ENCODE peak calls at places on chromosomes 1 and 21, in nine cellular contexts. F is uterus; K is pancreas; V is heart right ventricle; I is right cardiac atrium; O is fibroblast of lung; Q is IMR-90; J is CD8-positive, alpha-beta memory T cell; G is Panc1. L is an unnamed sample.

GRCh38 chr1:201553496-201554166 is 14.7 kb downstream of the NAV1 start:
- DNase-seq in F (no peak), K (no peak), V (no peak), I (no peak), O (peak; percentile 69), Q (peak; percentile 81), J (no peak), G (no peak), L (no peak)

GRCh38 chr21:31151682-31152081 is 113.4 kb upstream of the KRTAP19-8 start:
- DNase-seq in F (no peak), K (no peak), V (no peak), I (no peak), O (no peak), Q (no peak), J (no peak), G (no peak), L (no peak)

GRCh38 chr1:205495237-205495823 is 9.1 kb upstream of the CDK18 start:
- DNase-seq in F (no peak), K (no peak), V (peak; percentile 74), I (peak; percentile 80), O (no peak), Q (no peak), J (no peak), G (no peak), L (no peak)

GRCh38 chr1:153928245-153928644 is 5.5 kb upstream of the GATAD2B start:
- DNase-seq in F (no peak), K (no peak), V (no peak), I (no peak), O (no peak), Q (no peak), J (no peak), G (no peak), L (no peak)

GRCh38 chr1:115313173-115313572 is 24.9 kb downstream of the NGF start:
- DNase-seq in F (no peak), K (no peak), V (no peak), I (no peak), O (no peak), Q (no peak), J (no peak), G (no peak), L (no peak)

GRCh38 chr1:169024800-169025253 is 81.7 kb upstream of the ATP1B1 start:
- DNase-seq in F (no peak), K (no peak), V (no peak), I (no peak), O (no peak), Q (no peak), J (no peak), G (no peak), L (no peak)

GRCh38 chr1:180234369-180235076 is 4.5 kb downstream of the LHX4 start:
- DNase-seq in F (no peak), K (no peak), V (no peak), I (no peak), O (no peak), Q (no peak), J (no peak), G (no peak), L (peak; percentile 45)

GRCh38 chr1:14599173-14599754 is 779 bp downstream of the KAZN start:
- DNase-seq in F (no peak), K (no peak), V (no peak), I (no peak), O (no peak), Q (no peak), J (no peak), G (no peak), L (no peak)

GRCh38 chr1:157140068-157140588 is 1.9 kb upstream of the ETV3 start:
- DNase-seq in F (no peak), K (no peak), V (no peak), I (no peak), O (no peak), Q (no peak), J (no peak), G (no peak), L (no peak)

GRCh38 chr1:119868176-119868575 is 28.1 kb downstream of the ADAM30 start:
- DNase-seq in F (no peak), K (no peak), V (no peak), I (no peak), O (no peak), Q (no peak), J (no peak), G (no peak), L (no peak)

GRCh38 chr1:7464736-7465135 is 306.4 kb upstream of the VAMP3 start:
- DNase-seq in F (no peak), K (no peak), V (no peak), I (peak; percentile 2), O (no peak), Q (no peak), J (no peak), G (no peak), L (no peak)

GRCh38 chr1:186682721-186683120 is 2.5 kb upstream of the PTGS2 start:
- DNase-seq in F (no peak), K (no peak), V (no peak), I (no peak), O (peak; percentile 21), Q (peak; percentile 54), J (no peak), G (no peak), L (no peak)

GRCh38 chr1:181062800-181063428 is 25.6 kb upstream of the IER5 start:
- DNase-seq in F (no peak), K (no peak), V (no peak), I (no peak), O (no peak), Q (peak; percentile 66), J (no peak), G (no peak), L (no peak)

GRCh38 chr1:147580609-147581008 is 39.3 kb downstream of the BCL9 start:
- DNase-seq in F (no peak), K (no peak), V (no peak), I (no peak), O (no peak), Q (no peak), J (no peak), G (no peak), L (no peak)

GRCh38 chr1:147577033-147577773 is 35.9 kb downstream of the BCL9 start:
- DNase-seq in F (no peak), K (no peak), V (no peak), I (no peak), O (no peak), Q (no peak), J (no peak), G (no peak), L (no peak)

GRCh38 chr1:147580200-147580557 is 38.9 kb downstream of the BCL9 start:
- DNase-seq in F (no peak), K (no peak), V (no peak), I (no peak), O (peak; percentile 64), Q (peak; percentile 68), J (no peak), G (no peak), L (no peak)

GRCh38 chr1:147579532-147580199 is 38.4 kb downstream of the BCL9 start:
- DNase-seq in F (no peak), K (peak; percentile 26), V (no peak), I (no peak), O (peak; percentile 38), Q (peak; percentile 80), J (no peak), G (no peak), L (peak; percentile 49)

GRCh38 chr1:147581459-147581858 is 40.2 kb downstream of the BCL9 start:
- DNase-seq in F (no peak), K (no peak), V (no peak), I (no peak), O (no peak), Q (no peak), J (no peak), G (no peak), L (no peak)
- H3K27ac ChIP-seq in F (peak overlapping the region; percentile 33), K (no peak overlapping the region), V (no peak overlapping the region), I (no peak overlapping the region), O (no peak overlapping the region), Q (no peak overlapping the region), J (no peak overlapping the region), G (no peak overlapping the region), L (no peak overlapping the region)

DNA sequence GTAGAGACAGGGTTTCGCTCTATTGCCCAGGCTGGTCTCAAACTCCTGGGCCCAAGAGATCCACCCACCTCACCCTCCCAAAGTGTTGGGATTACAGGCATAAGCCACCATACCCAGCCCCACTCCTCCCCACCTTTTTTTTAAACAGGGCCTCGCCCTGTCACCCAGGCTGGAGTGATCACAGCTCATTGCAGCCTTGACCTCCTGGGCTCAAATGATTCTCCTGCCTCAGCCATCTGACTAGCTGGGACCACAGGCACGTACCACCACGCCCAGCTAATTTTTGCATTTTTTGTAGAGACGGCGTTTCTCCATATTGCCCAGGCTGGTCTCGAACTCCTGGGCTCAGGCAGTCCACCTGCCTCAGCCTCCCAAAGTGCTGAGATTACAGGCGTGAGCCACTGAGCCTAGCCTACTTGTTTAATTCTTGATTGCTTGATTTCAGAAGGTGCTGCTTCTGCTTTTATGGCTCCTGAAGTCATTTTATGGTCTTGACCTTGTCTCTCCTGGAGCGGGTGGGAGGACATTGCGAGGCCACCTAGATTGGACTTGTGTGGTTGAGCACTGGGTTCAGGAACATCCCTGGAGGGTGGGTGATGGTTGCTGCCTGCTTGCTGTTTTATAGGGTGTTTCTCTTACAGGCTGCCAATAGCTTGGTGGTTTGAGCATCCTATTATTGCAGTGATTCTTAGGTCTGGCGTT is 81.9 kb downstream of the GALNT2 start:
- DNase-seq in F (no peak), K (no peak), V (no peak), I (no peak), O (no peak), Q (no peak), J (no peak), G (no peak), L (no peak)
- H3K4me1 ChIP-seq in F (no peaks in the 10 kb centered on the region), K (peaks cover 46% of the 10 kb centered on the region), V (peaks cover 74% of the 10 kb centered on the region), I (peaks cover 38% of the 10 kb centered on the region), O (no peaks in the 10 kb centered on the region), Q (peaks cover 11% of the 10 kb centered on the region), J (peaks cover 13% of the 10 kb centered on the region), G (no peaks in the 10 kb centered on the region), L (peaks cover 36% of the 10 kb centered on the region)

DNA sequence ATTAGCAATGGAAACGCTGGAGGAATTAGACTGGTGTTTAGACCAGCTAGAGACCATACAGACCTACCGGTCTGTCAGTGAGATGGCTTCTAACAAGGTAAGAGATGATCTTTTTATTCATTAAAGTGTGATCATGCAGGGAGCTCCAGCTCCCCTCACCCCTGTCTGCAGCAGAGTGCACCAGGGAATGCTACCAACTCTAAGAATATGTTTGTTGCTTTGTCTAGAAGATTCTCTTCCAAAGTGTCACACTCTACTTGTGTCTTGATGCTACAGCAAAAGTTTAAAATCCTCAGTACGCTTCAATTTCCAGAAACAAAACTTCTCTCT is 201.5 kb upstream of the SGIP1 start:
- DNase-seq in F (no peak), K (no peak), V (no peak), I (no peak), O (no peak), Q (no peak), J (no peak), G (no peak), L (no peak)
- H3K4me3 ChIP-seq in F (peak overlapping the region; percentile 28), K (peak overlapping the region; percentile 2), V (peak overlapping the region; percentile 42), I (peak overlapping the region; percentile 85), O (peak overlapping the region; percentile 55), Q (peak overlapping the region; percentile 55), J (peak overlapping the region; percentile 75), G (no peak overlapping the region), L (peak overlapping the region; percentile 65)

DNA sequence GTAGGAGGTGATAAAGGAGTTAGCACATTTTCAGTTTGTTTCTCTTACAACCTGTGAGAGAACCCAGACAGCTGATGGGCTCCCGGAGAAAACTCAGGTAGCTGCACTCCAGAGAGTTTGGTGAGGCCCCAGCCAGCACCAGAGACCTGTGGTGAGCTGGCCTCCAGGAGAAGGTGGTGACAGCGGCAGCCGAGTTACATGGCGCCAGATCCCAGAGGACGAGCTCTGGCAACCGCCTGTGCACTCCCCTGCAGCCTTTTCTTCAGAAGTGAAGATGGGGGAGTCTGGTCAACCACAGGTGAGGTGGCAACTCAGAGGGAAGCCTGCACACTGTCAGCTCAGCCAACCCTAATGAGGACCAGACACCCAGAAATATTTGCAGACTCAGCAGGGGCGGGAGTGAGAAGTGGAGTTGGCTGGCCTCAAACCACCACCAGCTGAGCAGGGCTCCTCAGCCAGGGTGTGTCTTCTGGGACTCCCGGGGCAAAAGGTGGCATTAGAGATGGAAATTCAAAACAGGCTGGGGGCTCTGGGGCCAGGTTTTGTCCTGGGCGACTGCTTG is 209.7 kb downstream of the SETD4 start:
- DNase-seq in F (no peak), K (no peak), V (no peak), I (peak; percentile 56), O (no peak), Q (no peak), J (no peak), G (no peak), L (no peak)
- H3K27ac ChIP-seq in F (no peak overlapping the region), K (peak overlapping the region; percentile 0), V (no peak overlapping the region), I (no peak overlapping the region), O (peak overlapping the region; percentile 30), Q (peak overlapping the region; percentile 42), J (no peak overlapping the region), G (no peak overlapping the region), L (no peak overlapping the region)

L was measured in lower lobe of right lung.